ENCODE peak calls at places on chromosomes 6 and 20, in nine cellular contexts. L is naive thymus-derived CD4-positive, alpha-beta T cell; M is transverse colon; P is lung; X is CD4-positive, alpha-beta memory T cell; S is mesendoderm; N is body of pancreas; Z is lower lobe of right lung; F is right atrium auricular region. Y is an unnamed sample.

GRCh38 chr6:16319813-16320532 is 81.6 kb downstream of the GMPR start:
- DNase-seq in N (peak; percentile 59), S (peak; percentile 84), F (peak; percentile 85), Z (no peak), P (peak; percentile 43), M (peak; percentile 41), X (peak; percentile 86), L (peak; percentile 66), Y (peak; percentile 93)

GRCh38 chr6:158370805-158371204 is 58.5 kb downstream of the TULP4 start:
- DNase-seq in N (no peak), P (no peak), X (no peak), S (no peak), F (no peak), L (no peak), M (no peak), Z (no peak), Y (no peak)

GRCh38 chr20:49510562-49511117 is 28.2 kb upstream of the KCNB1 start:
- DNase-seq in L (no peak), S (no peak), Z (no peak), F (peak; percentile 88), M (peak; percentile 41), N (peak; percentile 41), X (no peak), P (peak; percentile 46), Y (peak; percentile 60)

GRCh38 chr20:23161968-23162696 is 76.0 kb upstream of the CD93 start:
- DNase-seq in M (peak; percentile 93), P (peak; percentile 91), L (no peak), S (no peak), N (peak; percentile 73), Z (peak; percentile 94), X (peak; percentile 40), F (peak; percentile 95), Y (peak; percentile 82)

GRCh38 chr20:3406481-3407425 is 716 bp downstream of the DNAAF9 start:
- DNase-seq in P (no peak), M (peak; percentile 21), L (no peak), Z (peak; percentile 48), X (no peak), F (peak; percentile 66), S (peak; percentile 49), N (peak; percentile 44), Y (peak; percentile 54)

GRCh38 chr6:35681298-35681697 is 7.4 kb downstream of the FKBP5 start:
- DNase-seq in F (no peak), L (no peak), N (no peak), P (no peak), Z (no peak), S (no peak), M (no peak), X (no peak), Y (no peak)

GRCh38 chr20:35319206-35320197 is 27.3 kb upstream of the FAM83C start:
- DNase-seq in N (no peak), M (no peak), X (no peak), S (peak; percentile 19), F (no peak), L (no peak), Z (no peak), P (no peak), Y (no peak)

GRCh38 chr20:36060676-36061075 is 92.3 kb downstream of the CNBD2 start:
- DNase-seq in S (no peak), M (no peak), P (no peak), F (no peak), Z (no peak), N (no peak), X (no peak), L (no peak), Y (no peak)

GRCh38 chr6:96626749-96627353 is 63.9 kb downstream of the FHL5 start:
- DNase-seq in S (peak; percentile 36), N (no peak), Z (no peak), F (no peak), L (no peak), X (peak; percentile 7), P (no peak), M (no peak), Y (no peak)

GRCh38 chr6:137727206-137727605 is 139.9 kb upstream of the TNFAIP3 start:
- DNase-seq in M (no peak), L (no peak), F (no peak), N (no peak), P (no peak), S (no peak), X (no peak), Z (no peak), Y (no peak)

GRCh38 chr6:101396552-101397173 is 3.2 kb downstream of the GRIK2 start:
- DNase-seq in F (no peak), Z (no peak), N (peak; percentile 81), S (peak; percentile 65), P (peak; percentile 43), M (peak; percentile 60), X (no peak), L (peak; percentile 36), Y (peak; percentile 84)

GRCh38 chr6:133551847-133552331 is 310.7 kb downstream of the EYA4 start:
- DNase-seq in F (peak; percentile 70), M (peak; percentile 11), S (peak; percentile 68), N (peak; percentile 12), L (no peak), Z (peak; percentile 66), P (peak; percentile 73), X (no peak), Y (no peak)

GRCh38 chr20:21019468-21019830 is 86.7 kb downstream of the LINC00237 start:
- DNase-seq in M (no peak), P (no peak), F (no peak), N (no peak), Z (no peak), L (no peak), X (no peak), S (no peak), Y (no peak)

GRCh38 chr6:44072959-44073611 is 54.2 kb downstream of the MRPL14 start:
- DNase-seq in N (peak; percentile 83), M (peak; percentile 76), X (peak; percentile 79), S (peak; percentile 91), L (peak; percentile 87), P (peak; percentile 71), Z (peak; percentile 79), F (no peak), Y (peak; percentile 92)

GRCh38 chr6:56803594-56803993 is 151.3 kb upstream of the BEND6 start:
- DNase-seq in M (no peak), X (no peak), P (no peak), S (no peak), F (no peak), Z (no peak), N (no peak), L (no peak), Y (no peak)

GRCh38 chr20:46375771-46376170 is 30.6 kb downstream of the ELMO2 start:
- DNase-seq in N (no peak), M (no peak), P (no peak), Z (no peak), F (no peak), S (no peak), L (no peak), X (no peak), Y (no peak)

GRCh38 chr6:161355731-161356130 is 81.9 kb upstream of the AGPAT4 start:
- DNase-seq in X (no peak), Z (no peak), M (no peak), L (no peak), F (no peak), S (no peak), N (no peak), P (no peak), Y (no peak)

GRCh38 chr20:50292324-50293243 is 102.0 kb downstream of the CEBPB start:
- DNase-seq in Z (peak; percentile 93), N (peak; percentile 81), L (no peak), S (peak; percentile 86), M (peak; percentile 83), P (peak; percentile 91), X (no peak), F (peak; percentile 98), Y (peak; percentile 91)

GRCh38 chr20:46261456-46262253 is 46.6 kb downstream of the CDH22 start:
- DNase-seq in F (no peak), X (no peak), S (no peak), L (no peak), M (no peak), Z (no peak), P (no peak), N (no peak), Y (no peak)

DNA sequence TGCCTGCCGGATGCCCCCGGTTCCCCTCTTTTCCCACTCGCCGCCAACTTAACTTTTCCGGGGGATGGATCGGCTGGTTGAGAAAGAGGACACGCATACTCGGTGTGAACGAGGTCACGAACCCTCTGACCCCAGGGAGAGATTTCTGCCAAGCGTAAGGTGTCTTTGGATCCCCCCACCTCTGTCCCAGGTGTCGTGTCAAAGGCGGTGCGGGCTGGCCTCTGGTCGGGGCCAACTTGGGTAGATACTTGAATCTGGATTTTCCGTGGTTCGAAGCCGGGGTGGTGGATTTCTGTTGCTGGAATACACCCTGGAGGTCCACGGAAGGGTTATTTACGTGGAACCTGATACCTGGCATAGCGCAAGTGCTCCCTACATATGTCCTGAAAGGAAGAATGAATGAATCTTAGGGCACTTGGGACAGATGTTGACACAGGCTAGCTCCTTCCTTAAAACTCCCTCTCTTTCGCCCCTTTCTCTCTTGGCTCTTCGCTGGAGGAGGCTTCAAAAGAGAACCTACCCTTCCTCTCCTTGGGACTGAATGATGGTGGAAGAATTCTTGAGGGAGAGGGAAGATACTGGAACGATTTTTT is 1.0 kb downstream of the DOK5 start:
- DNase-seq in S (peak; percentile 41), F (no peak), Z (no peak), L (no peak), M (no peak), X (no peak), N (no peak), P (no peak), Y (no peak)
- H3K4me3 ChIP-seq in S (peak overlapping the region; percentile 65), F (peak overlapping the region; percentile 69), Z (peak overlapping the region; percentile 55), L (no peak overlapping the region), M (no peak overlapping the region), X (no peak overlapping the region), N (no peak overlapping the region), P (no peak overlapping the region), Y (peak overlapping the region; percentile 64)

GRCh38 chr20:33993800-33994623 is at the start of gene RALY:
- DNase-seq in M (peak; percentile 89), S (peak; percentile 87), X (peak; percentile 93), L (peak; percentile 87), F (peak; percentile 81), Z (peak; percentile 92), P (peak; percentile 84), N (peak; percentile 84), Y (peak; percentile 83)
- H3K4me3 ChIP-seq in M (peak within 1 kb of the TSS; percentile 95), S (peak within 1 kb of the TSS; percentile 71), X (peak within 1 kb of the TSS; percentile 77), L (peak within 1 kb of the TSS; percentile 96), F (peak within 1 kb of the TSS; percentile 81), Z (peak within 1 kb of the TSS; percentile 94), P (peak within 1 kb of the TSS; percentile 85), N (peak within 1 kb of the TSS; percentile 72), Y (peak within 1 kb of the TSS; percentile 96)

DNA sequence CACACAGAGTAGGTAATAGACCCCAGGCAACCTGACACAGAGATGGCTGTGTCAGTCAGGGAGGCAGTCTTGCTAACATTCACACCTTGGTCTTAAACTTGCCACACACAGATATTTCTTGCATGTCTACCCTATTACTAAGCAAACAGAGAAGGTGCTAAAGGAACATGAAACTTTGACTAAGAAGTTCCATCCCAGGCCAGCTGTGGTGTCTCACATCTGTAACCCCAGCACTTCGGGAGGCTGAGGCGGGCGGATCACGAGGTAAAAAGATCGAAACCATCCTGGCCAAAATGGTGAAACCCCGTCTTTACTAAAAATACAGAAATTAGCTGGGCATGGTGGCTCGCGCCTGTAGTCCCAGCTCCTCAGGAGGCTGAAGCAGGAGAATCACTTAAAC is 222.4 kb upstream of the JARID2 start:
- DNase-seq in X (peak; percentile 1), P (no peak), L (peak; percentile 66), Z (no peak), S (peak; percentile 51), M (no peak), F (no peak), N (no peak), Y (no peak)
- H3K4me3 ChIP-seq in X (no peak overlapping the region), P (no peak overlapping the region), L (no peak overlapping the region), Z (no peak overlapping the region), S (no peak overlapping the region), M (no peak overlapping the region), F (no peak overlapping the region), N (no peak overlapping the region), Y (no peak overlapping the region)

GRCh38 chr6:156718647-156719394 is 58.4 kb upstream of the ARID1B start:
- DNase-seq in L (no peak), P (no peak), M (peak; percentile 14), F (peak; percentile 62), Z (no peak), S (peak; percentile 51), X (no peak), N (peak; percentile 67), Y (peak; percentile 26)
- H3K4me3 ChIP-seq in L (no peak overlapping the region), P (no peak overlapping the region), M (no peak overlapping the region), F (no peak overlapping the region), Z (no peak overlapping the region), S (no peak overlapping the region), X (no peak overlapping the region), N (no peak overlapping the region), Y (peak overlapping the region; percentile 31)

Y was measured in testis.